ENCODE peak calls at places on chromosomes 6 and 20, in eight cellular contexts. D, N, I, A, M, F, W and H are unnamed samples.
A peak's percentile ranks its signal among the peaks of the same experiment; 100 is the strongest.

GRCh38 chr20:16752901-16753300 is 4.7 kb downstream of the OTOR start:
- DNase-seq in I (no peak), W (no peak), M (no peak), N (no peak), F (no peak), A (no peak), D (no peak), H (no peak)

GRCh38 chr6:10309826-10310405 is 105.0 kb downstream of the TFAP2A start:
- DNase-seq in W (no peak), M (no peak), N (no peak), D (no peak), A (no peak), I (no peak), F (no peak), H (peak; percentile 41)

GRCh38 chr6:136962661-136963060 is 40.6 kb downstream of the SLC35D3 start:
- DNase-seq in A (no peak), D (no peak), F (peak; percentile 23), M (no peak), I (no peak), N (no peak), W (no peak), H (no peak)

GRCh38 chr6:72182337-72183246 is 296.2 kb downstream of the RIMS1 start:
- DNase-seq in W (peak; percentile 68), D (peak; percentile 43), I (peak; percentile 73), F (peak; percentile 90), A (no peak), M (peak; percentile 52), N (peak; percentile 58), H (peak; percentile 60)

GRCh38 chr6:71965404-71965803 is 79.1 kb downstream of the RIMS1 start:
- DNase-seq in F (no peak), A (no peak), M (no peak), N (peak; percentile 2), W (no peak), D (no peak), I (no peak), H (no peak)

GRCh38 chr20:16007978-16008377 is 565.3 kb downstream of the KIF16B start:
- DNase-seq in D (no peak), M (no peak), A (no peak), I (no peak), F (no peak), N (no peak), W (no peak), H (peak; percentile 1)

GRCh38 chr6:17584241-17584803 is 15.8 kb upstream of the FAM8A1 start:
- DNase-seq in D (no peak), I (peak; percentile 38), F (peak; percentile 37), N (peak; percentile 89), M (no peak), A (peak; percentile 52), W (no peak), H (peak; percentile 72)

GRCh38 chr6:42142118-42142835 is at the start of gene C6orf132:
- DNase-seq in A (no peak), M (no peak), W (peak; percentile 73), I (no peak), D (peak; percentile 78), F (peak; percentile 85), N (peak; percentile 79), H (peak; percentile 20)

GRCh38 chr6:139927236-139927635 is 552.8 kb upstream of the CITED2 start:
- DNase-seq in I (no peak), W (no peak), D (no peak), M (no peak), N (peak; percentile 76), F (no peak), A (peak; percentile 3), H (peak; percentile 96)

GRCh38 chr6:144722925-144723324 is 437.8 kb downstream of the UTRN start:
- DNase-seq in W (no peak), N (no peak), I (no peak), D (no peak), F (no peak), A (no peak), M (no peak), H (no peak)

GRCh38 chr20:22861231-22861980 is 173.7 kb upstream of the SSTR4 start:
- DNase-seq in D (no peak), A (no peak), F (no peak), W (no peak), I (no peak), N (peak; percentile 50), M (no peak), H (no peak)

GRCh38 chr6:2766767-2767314 is 1.6 kb downstream of the WRNIP1 start:
- DNase-seq in W (no peak), D (no peak), A (no peak), F (no peak), N (peak; percentile 68), M (no peak), I (no peak), H (peak; percentile 31)

GRCh38 chr20:9515761-9516657 is 1.6 kb downstream of the LAMP5 start:
- DNase-seq in N (no peak), I (no peak), M (no peak), W (peak; percentile 67), F (no peak), A (no peak), D (no peak), H (no peak)

GRCh38 chr6:124057448-124057847 is 253.8 kb downstream of the NKAIN2 start:
- DNase-seq in I (no peak), A (no peak), F (no peak), M (no peak), D (no peak), W (no peak), N (no peak), H (peak; percentile 42)

GRCh38 chr6:29764422-29765196 is 41.4 kb downstream of the HLA-F start:
- DNase-seq in W (no peak), A (no peak), F (no peak), I (no peak), N (peak; percentile 57), M (no peak), D (no peak), H (no peak)

GRCh38 chr20:235891-236290 is 8.8 kb downstream of the DEFB129 start:
- DNase-seq in A (no peak), D (peak; percentile 40), N (peak; percentile 22), W (no peak), M (no peak), I (peak; percentile 54), F (no peak), H (peak; percentile 3)

GRCh38 chr20:24615353-24615752 is 145.9 kb downstream of the SYNDIG1 start:
- DNase-seq in W (no peak), I (no peak), N (no peak), A (no peak), D (no peak), M (no peak), F (no peak), H (no peak)

GRCh38 chr6:54879188-54879985 is 32.8 kb downstream of the FAM83B start:
- DNase-seq in D (no peak), F (no peak), I (no peak), W (no peak), M (no peak), A (no peak), N (no peak), H (no peak)

GRCh38 chr6:10613077-10613476 is 81.3 kb downstream of the C6orf52 start:
- DNase-seq in W (no peak), F (no peak), I (no peak), D (no peak), A (no peak), M (no peak), N (no peak), H (peak; percentile 84)

GRCh38 chr20:33279261-33279910 is 3.6 kb upstream of the BPIFB1 start:
- DNase-seq in D (no peak), A (no peak), M (no peak), N (no peak), F (no peak), I (no peak), W (no peak), H (no peak)

GRCh38 chr6:579339-579738 is 77.6 kb downstream of the HUS1B start:
- DNase-seq in D (no peak), A (no peak), I (no peak), W (no peak), N (peak; percentile 13), F (no peak), M (no peak), H (peak; percentile 55)

DNA sequence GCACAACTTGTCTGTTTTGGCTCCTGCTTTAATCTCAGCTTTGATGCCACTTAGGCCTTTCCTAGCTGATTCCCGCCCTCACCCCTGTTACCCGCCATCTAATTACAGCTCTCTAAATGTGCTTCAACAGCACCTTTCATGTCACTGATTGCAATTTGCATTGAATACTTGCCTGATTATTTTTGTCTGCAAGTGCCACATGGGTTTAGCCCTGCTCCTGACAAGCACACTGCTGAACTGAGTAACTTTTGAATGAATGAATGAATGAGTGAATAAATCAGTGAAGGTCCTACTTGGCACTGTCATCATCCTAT is 591 bp upstream of the DCBLD1 start:
- DNase-seq in A (no peak), F (no peak), W (no peak), I (no peak), N (no peak), D (no peak), M (no peak), H (no peak)
- H3K27ac ChIP-seq in A (no peak overlapping the region), F (peak overlapping the region; percentile 72), W (peak overlapping the region; percentile 82), I (no peak overlapping the region), N (peak overlapping the region; percentile 83), D (peak overlapping the region; percentile 50), M (peak overlapping the region; percentile 93), H (no peak overlapping the region)

DNA sequence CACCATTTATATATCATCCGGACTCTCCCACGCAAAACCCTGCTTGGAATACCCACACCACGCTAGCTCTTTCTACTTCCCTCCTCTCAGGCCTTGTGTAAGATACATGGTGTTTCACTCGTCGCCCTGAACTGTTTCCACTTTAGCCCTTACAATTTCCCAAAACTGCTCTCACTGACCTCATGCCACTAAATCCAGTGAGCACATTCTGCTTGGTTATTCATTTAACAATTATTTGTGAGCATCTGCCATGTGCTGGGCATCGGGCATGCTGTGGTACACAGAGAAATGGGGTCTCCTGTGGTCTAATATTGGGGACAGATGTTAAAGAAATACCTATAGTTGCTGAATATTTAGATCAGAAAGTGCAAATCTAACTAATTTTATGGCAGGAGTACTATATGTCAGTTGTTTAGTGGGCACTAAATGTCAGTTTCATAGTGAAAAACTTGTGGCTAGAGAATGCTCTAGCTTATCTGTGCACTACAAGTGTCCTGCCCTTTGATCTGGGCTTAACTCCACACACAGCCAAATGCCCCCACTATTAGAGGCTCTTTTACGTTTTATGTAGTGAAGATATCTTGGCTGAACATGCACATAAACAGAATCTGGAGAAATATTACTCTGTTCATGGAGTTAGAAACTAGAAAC is 41.0 kb downstream of the PLEKHG1 start:
- DNase-seq in A (no peak), N (no peak), W (no peak), I (no peak), M (no peak), D (no peak), F (no peak), H (no peak)
- H3K27ac ChIP-seq in A (no peak overlapping the region), N (no peak overlapping the region), W (no peak overlapping the region), I (no peak overlapping the region), M (no peak overlapping the region), D (no peak overlapping the region), F (no peak overlapping the region), H (no peak overlapping the region)

DNA sequence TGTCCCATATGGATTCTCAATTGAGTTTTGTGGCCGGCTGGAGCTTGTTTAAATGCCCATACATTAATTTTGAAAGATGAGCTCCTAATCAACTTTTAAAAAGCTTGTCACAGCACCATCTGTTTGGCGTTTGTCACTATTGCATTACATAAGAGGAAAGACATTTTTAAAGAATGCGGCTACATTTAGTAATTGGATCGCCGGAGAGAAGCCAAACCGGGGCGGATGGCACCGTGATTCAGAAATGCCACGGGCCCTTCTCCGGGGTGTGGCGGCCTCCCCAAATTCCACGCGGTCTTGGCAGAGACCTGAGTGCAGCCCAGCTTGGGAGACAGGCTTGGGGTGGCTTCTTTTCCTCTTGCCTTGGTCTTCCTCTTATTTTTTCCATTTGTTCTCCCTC is 67.7 kb upstream of the ZNFX1 start:
- DNase-seq in M (peak; percentile 81), D (no peak), I (no peak), A (no peak), N (peak; percentile 93), F (no peak), W (no peak), H (peak; percentile 18)
- H3K27ac ChIP-seq in M (peak overlapping the region; percentile 89), D (peak overlapping the region; percentile 49), I (no peak overlapping the region), A (no peak overlapping the region), N (peak overlapping the region; percentile 94), F (no peak overlapping the region), W (no peak overlapping the region), H (peak overlapping the region; percentile 80)

GRCh38 chr6:138545621-138545980 is 46.3 kb upstream of the NHSL1 start:
- DNase-seq in A (no peak), W (peak; percentile 72), I (peak; percentile 16), N (peak; percentile 58), M (peak; percentile 72), F (peak; percentile 28), D (peak; percentile 94), H (peak; percentile 73)
- H3K27ac ChIP-seq in A (no peak overlapping the region), W (peak overlapping the region; percentile 77), I (no peak overlapping the region), N (peak overlapping the region; percentile 70), M (peak overlapping the region; percentile 0), F (peak overlapping the region; percentile 3), D (peak overlapping the region; percentile 78), H (peak overlapping the region; percentile 48)